ENCODE peak calls at places on chromosomes 7 and 10, in seven cellular contexts. One of them, this sample, is unnamed.

GRCh38 chr7:29193316-29194205 is 1.0 kb upstream of the CHN2 start:
- DNase-seq in neuronal stem cell: peak
- DNase-seq in breast epithelium: no peak
- DNase-seq in CD8-positive, alpha-beta T cell: no peak
- DNase-seq in CD4-positive, CD25-positive, alpha-beta regulatory T cell: no peak
- DNase-seq in colonic mucosa: peak
- DNase-seq in iPS DF 6.9: no peak
- DNase-seq in this sample: peak

GRCh38 chr10:112160834-112161233 is 22.7 kb downstream of the GPAM start:
- DNase-seq in neuronal stem cell: no peak
- DNase-seq in breast epithelium: no peak
- DNase-seq in CD8-positive, alpha-beta T cell: no peak
- DNase-seq in CD4-positive, CD25-positive, alpha-beta regulatory T cell: no peak
- DNase-seq in colonic mucosa: no peak
- DNase-seq in iPS DF 6.9: no peak
- DNase-seq in this sample: no peak

GRCh38 chr10:7397636-7398035 is 13.2 kb downstream of the SFMBT2 start:
- DNase-seq in neuronal stem cell: no peak
- DNase-seq in breast epithelium: no peak
- DNase-seq in CD8-positive, alpha-beta T cell: no peak
- DNase-seq in CD4-positive, CD25-positive, alpha-beta regulatory T cell: no peak
- DNase-seq in colonic mucosa: no peak
- DNase-seq in iPS DF 6.9: no peak
- DNase-seq in this sample: no peak

GRCh38 chr10:102211615-102212299 is 14.3 kb upstream of the ELOVL3 start:
- DNase-seq in neuronal stem cell: no peak
- DNase-seq in breast epithelium: no peak
- DNase-seq in CD8-positive, alpha-beta T cell: no peak
- DNase-seq in CD4-positive, CD25-positive, alpha-beta regulatory T cell: no peak
- DNase-seq in colonic mucosa: no peak
- DNase-seq in iPS DF 6.9: no peak
- DNase-seq in this sample: no peak

GRCh38 chr7:95718556-95719410 is 53.6 kb upstream of the DYNC1I1 start:
- DNase-seq in neuronal stem cell: no peak
- DNase-seq in breast epithelium: no peak
- DNase-seq in CD8-positive, alpha-beta T cell: no peak
- DNase-seq in CD4-positive, CD25-positive, alpha-beta regulatory T cell: no peak
- DNase-seq in colonic mucosa: no peak
- DNase-seq in iPS DF 6.9: no peak
- DNase-seq in this sample: no peak

GRCh38 chr7:112421666-112422486 is 28.4 kb upstream of the IFRD1 start:
- DNase-seq in neuronal stem cell: no peak
- DNase-seq in breast epithelium: no peak
- DNase-seq in CD8-positive, alpha-beta T cell: no peak
- DNase-seq in CD4-positive, CD25-positive, alpha-beta regulatory T cell: peak
- DNase-seq in colonic mucosa: no peak
- DNase-seq in iPS DF 6.9: no peak
- DNase-seq in this sample: no peak

GRCh38 chr10:72316748-72317435 is 37.8 kb downstream of the DNAJB12 start:
- DNase-seq in neuronal stem cell: no peak
- DNase-seq in breast epithelium: no peak
- DNase-seq in CD8-positive, alpha-beta T cell: no peak
- DNase-seq in CD4-positive, CD25-positive, alpha-beta regulatory T cell: peak
- DNase-seq in colonic mucosa: peak
- DNase-seq in iPS DF 6.9: no peak
- DNase-seq in this sample: peak

GRCh38 chr10:71271626-71272025 is 47.4 kb upstream of the SLC29A3 start:
- DNase-seq in neuronal stem cell: no peak
- DNase-seq in breast epithelium: no peak
- DNase-seq in CD8-positive, alpha-beta T cell: no peak
- DNase-seq in CD4-positive, CD25-positive, alpha-beta regulatory T cell: no peak
- DNase-seq in colonic mucosa: no peak
- DNase-seq in iPS DF 6.9: no peak
- DNase-seq in this sample: no peak

GRCh38 chr7:43872401-43873165 is 3.3 kb upstream of the MRPS24 start:
- DNase-seq in neuronal stem cell: no peak
- DNase-seq in breast epithelium: peak
- DNase-seq in CD8-positive, alpha-beta T cell: no peak
- DNase-seq in CD4-positive, CD25-positive, alpha-beta regulatory T cell: no peak
- DNase-seq in colonic mucosa: peak
- DNase-seq in iPS DF 6.9: no peak
- DNase-seq in this sample: peak

GRCh38 chr7:129785457-129786178 is 167.1 kb downstream of the UBE2H start:
- DNase-seq in neuronal stem cell: peak
- DNase-seq in breast epithelium: no peak
- DNase-seq in CD8-positive, alpha-beta T cell: no peak
- DNase-seq in CD4-positive, CD25-positive, alpha-beta regulatory T cell: peak
- DNase-seq in colonic mucosa: no peak
- DNase-seq in iPS DF 6.9: no peak
- DNase-seq in this sample: no peak

GRCh38 chr7:149238051-149238450 is 1.4 kb upstream of the ZNF212 start:
- DNase-seq in neuronal stem cell: no peak
- DNase-seq in breast epithelium: no peak
- DNase-seq in CD8-positive, alpha-beta T cell: no peak
- DNase-seq in CD4-positive, CD25-positive, alpha-beta regulatory T cell: no peak
- DNase-seq in colonic mucosa: no peak
- DNase-seq in iPS DF 6.9: no peak
- DNase-seq in this sample: no peak

GRCh38 chr7:82291931-82292330 is 151.6 kb downstream of the CACNA2D1 start:
- DNase-seq in neuronal stem cell: no peak
- DNase-seq in breast epithelium: no peak
- DNase-seq in CD8-positive, alpha-beta T cell: no peak
- DNase-seq in CD4-positive, CD25-positive, alpha-beta regulatory T cell: no peak
- DNase-seq in colonic mucosa: no peak
- DNase-seq in iPS DF 6.9: no peak
- DNase-seq in this sample: no peak

GRCh38 chr10:2745666-2746065 is 321.7 kb upstream of the PFKP start:
- DNase-seq in neuronal stem cell: no peak
- DNase-seq in breast epithelium: no peak
- DNase-seq in CD8-positive, alpha-beta T cell: no peak
- DNase-seq in CD4-positive, CD25-positive, alpha-beta regulatory T cell: no peak
- DNase-seq in colonic mucosa: no peak
- DNase-seq in iPS DF 6.9: no peak
- DNase-seq in this sample: no peak

GRCh38 chr7:129295015-129295423 is 70.2 kb downstream of the AHCYL2 start:
- DNase-seq in neuronal stem cell: no peak
- DNase-seq in breast epithelium: no peak
- DNase-seq in CD8-positive, alpha-beta T cell: no peak
- DNase-seq in CD4-positive, CD25-positive, alpha-beta regulatory T cell: no peak
- DNase-seq in colonic mucosa: no peak
- DNase-seq in iPS DF 6.9: no peak
- DNase-seq in this sample: peak

DNA sequence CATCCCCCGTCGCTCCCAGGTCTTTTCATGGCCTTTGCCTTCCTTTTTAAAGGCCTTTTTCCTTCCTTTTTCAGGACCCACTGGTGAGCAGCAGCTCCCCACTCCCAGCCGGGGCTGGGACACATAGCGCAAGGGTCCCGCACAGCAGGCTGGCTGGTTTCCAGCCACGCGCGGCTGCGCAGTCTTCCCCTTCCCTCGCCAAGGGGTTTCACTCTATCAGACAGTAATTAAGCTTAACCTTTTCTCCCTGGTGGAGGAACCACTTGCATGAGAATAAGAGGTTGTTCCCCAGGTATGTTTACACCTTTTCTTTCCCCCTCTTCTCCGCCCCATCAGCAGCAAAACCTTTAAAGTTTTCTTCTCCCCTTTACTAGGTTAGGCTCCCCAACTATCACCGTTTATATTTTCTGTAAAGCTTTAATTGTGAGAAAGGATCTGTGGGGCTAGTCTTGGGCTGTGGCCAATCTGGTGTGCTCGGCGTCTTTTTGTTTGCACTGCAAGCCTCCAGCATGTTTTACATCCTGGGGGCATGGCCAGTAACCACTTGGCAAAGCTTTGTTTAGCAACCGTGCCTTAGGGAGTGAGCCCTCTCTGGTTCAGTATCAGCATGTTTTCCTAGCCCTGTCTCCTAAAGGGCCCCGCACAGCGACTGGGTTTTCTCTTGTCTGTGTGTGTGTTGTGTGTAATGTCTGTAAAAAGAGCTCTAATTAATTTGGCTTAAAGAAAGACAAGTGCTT is 219.6 kb downstream of the PHF14 start:
- DNase-seq in neuronal stem cell: no peak
- DNase-seq in breast epithelium: no peak
- DNase-seq in CD8-positive, alpha-beta T cell: no peak
- DNase-seq in CD4-positive, CD25-positive, alpha-beta regulatory T cell: no peak
- DNase-seq in colonic mucosa: no peak
- DNase-seq in iPS DF 6.9: peak
- DNase-seq in this sample: peak
- H3K27ac ChIP-seq in neuronal stem cell: no peak
- H3K27ac ChIP-seq in breast epithelium: no peak
- H3K27ac ChIP-seq in CD8-positive, alpha-beta T cell: no peak
- H3K27ac ChIP-seq in CD4-positive, CD25-positive, alpha-beta regulatory T cell: no peak
- H3K27ac ChIP-seq in colonic mucosa: no peak
- H3K27ac ChIP-seq in iPS DF 6.9: no peak
- H3K27ac ChIP-seq in this sample: peak

DNA sequence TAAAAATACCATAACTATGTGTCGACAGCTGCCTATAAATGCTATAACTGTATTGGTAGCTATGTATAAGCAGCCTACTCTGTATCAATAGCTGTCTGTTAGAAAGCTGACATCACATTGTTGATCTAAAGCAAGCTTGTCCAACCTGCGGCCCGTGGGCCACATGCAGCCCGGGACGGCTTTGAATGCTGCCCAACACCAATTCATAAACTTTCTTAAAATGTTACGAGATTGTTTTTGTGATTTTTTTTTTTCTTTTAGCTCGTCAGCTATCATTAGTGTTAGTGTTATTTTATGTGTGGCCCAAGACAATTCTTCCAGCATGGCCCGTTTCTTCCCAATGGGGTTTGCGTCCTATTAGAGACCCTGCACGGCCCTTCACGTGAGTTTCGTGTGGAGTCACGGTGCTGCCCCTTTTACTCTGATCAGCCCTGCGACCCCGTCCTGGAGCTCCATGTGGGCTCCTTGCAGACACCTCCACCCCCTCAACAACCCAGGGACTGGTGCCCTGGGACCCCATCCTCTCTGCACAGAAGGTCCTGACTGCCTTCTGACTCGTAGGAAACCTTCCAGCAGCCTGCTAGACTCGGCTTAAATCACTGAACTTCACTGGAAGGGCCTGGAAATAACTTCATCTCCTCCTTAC is 4.5 kb upstream of the PRKAR1B start:
- DNase-seq in neuronal stem cell: no peak
- DNase-seq in breast epithelium: no peak
- DNase-seq in CD8-positive, alpha-beta T cell: no peak
- DNase-seq in CD4-positive, CD25-positive, alpha-beta regulatory T cell: no peak
- DNase-seq in colonic mucosa: no peak
- DNase-seq in iPS DF 6.9: no peak
- DNase-seq in this sample: no peak
- H3K27ac ChIP-seq in neuronal stem cell: no peak
- H3K27ac ChIP-seq in breast epithelium: no peak
- H3K27ac ChIP-seq in CD8-positive, alpha-beta T cell: no peak
- H3K27ac ChIP-seq in CD4-positive, CD25-positive, alpha-beta regulatory T cell: no peak
- H3K27ac ChIP-seq in colonic mucosa: peak
- H3K27ac ChIP-seq in iPS DF 6.9: no peak
- H3K27ac ChIP-seq in this sample: peak

DNA sequence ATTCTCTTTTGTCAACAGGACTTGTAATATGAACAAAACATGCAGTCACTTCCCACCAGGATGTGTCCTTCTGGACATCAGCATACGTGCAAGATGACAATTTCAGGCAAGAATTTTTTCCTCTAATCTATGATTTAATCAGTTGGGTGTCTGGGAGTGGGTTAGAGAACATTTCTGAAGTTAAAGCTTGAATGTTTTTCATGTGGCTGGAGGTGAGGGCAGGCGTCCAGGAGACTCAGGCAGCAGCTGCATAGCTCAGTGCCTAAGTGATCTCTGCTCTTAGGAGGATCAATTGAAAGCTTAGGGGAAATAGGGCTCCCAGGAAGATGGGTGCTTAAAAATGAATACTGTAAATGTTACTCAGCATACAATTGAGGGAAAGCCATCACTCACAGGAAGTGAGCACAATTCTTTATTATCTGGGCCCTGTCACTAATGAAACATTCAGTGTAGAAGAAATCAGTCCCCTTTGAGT is 457.6 kb upstream of the KLF6 start:
- DNase-seq in neuronal stem cell: no peak
- DNase-seq in breast epithelium: no peak
- DNase-seq in CD8-positive, alpha-beta T cell: no peak
- DNase-seq in CD4-positive, CD25-positive, alpha-beta regulatory T cell: no peak
- DNase-seq in colonic mucosa: no peak
- DNase-seq in iPS DF 6.9: no peak
- DNase-seq in this sample: no peak
- H3K27ac ChIP-seq in neuronal stem cell: peak
- H3K27ac ChIP-seq in breast epithelium: peak
- H3K27ac ChIP-seq in CD8-positive, alpha-beta T cell: no peak
- H3K27ac ChIP-seq in CD4-positive, CD25-positive, alpha-beta regulatory T cell: no peak
- H3K27ac ChIP-seq in colonic mucosa: peak
- H3K27ac ChIP-seq in iPS DF 6.9: no peak
- H3K27ac ChIP-seq in this sample: peak

GRCh38 chr10:103756277-103756869 is 99.0 kb downstream of the SH3PXD2A start:
- DNase-seq in neuronal stem cell: no peak
- DNase-seq in breast epithelium: no peak
- DNase-seq in CD8-positive, alpha-beta T cell: no peak
- DNase-seq in CD4-positive, CD25-positive, alpha-beta regulatory T cell: no peak
- DNase-seq in colonic mucosa: no peak
- DNase-seq in iPS DF 6.9: no peak
- DNase-seq in this sample: no peak

GRCh38 chr10:103761075-103761920 is 94.1 kb downstream of the SH3PXD2A start:
- DNase-seq in neuronal stem cell: no peak
- DNase-seq in breast epithelium: no peak
- DNase-seq in CD8-positive, alpha-beta T cell: no peak
- DNase-seq in CD4-positive, CD25-positive, alpha-beta regulatory T cell: no peak
- DNase-seq in colonic mucosa: no peak
- DNase-seq in iPS DF 6.9: no peak
- DNase-seq in this sample: no peak

GRCh38 chr10:103758294-103758681 is 97.1 kb downstream of the SH3PXD2A start:
- DNase-seq in neuronal stem cell: no peak
- DNase-seq in breast epithelium: no peak
- DNase-seq in CD8-positive, alpha-beta T cell: no peak
- DNase-seq in CD4-positive, CD25-positive, alpha-beta regulatory T cell: no peak
- DNase-seq in colonic mucosa: no peak
- DNase-seq in iPS DF 6.9: no peak
- DNase-seq in this sample: no peak

GRCh38 chr10:103759100-103759781 is 96.1 kb downstream of the SH3PXD2A start:
- DNase-seq in neuronal stem cell: no peak
- DNase-seq in breast epithelium: no peak
- DNase-seq in CD8-positive, alpha-beta T cell: no peak
- DNase-seq in CD4-positive, CD25-positive, alpha-beta regulatory T cell: peak
- DNase-seq in colonic mucosa: peak
- DNase-seq in iPS DF 6.9: no peak
- DNase-seq in this sample: peak

DNA sequence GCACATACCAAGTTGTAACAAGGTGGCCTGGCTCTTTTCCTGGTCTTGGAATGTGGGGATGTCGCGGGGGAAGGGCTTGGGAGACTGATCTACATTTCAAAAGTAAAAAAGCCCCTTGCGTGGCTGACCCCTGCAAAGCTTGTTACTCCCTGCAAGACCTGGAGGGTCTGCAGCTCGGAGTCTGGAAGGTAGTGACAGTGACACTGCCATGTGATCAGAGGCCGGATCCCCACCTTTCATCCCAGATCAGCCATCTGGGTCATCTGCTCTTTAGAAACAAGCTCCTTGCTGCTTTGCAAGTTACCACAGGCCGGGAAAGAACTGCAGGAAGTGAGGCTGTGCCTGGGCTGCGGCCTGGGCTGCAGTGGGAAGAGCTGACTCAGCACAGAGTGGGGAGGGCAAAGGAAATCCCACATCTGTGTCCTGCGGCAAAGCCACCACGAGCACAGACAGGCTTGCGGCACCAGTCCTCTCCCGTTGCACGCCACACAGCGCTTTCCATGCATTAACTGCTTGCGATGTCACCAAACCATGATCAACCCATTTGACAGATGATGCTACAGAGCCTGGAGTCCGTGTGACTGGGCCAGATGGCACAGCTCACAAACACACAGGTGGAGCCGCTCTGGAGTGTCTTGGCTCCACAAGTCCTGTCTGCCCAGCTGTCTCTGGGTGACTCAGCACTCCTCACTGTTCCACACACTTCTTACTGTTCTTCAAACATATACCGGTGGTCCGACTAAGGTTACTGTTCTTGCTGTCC is 97.7 kb downstream of the SH3PXD2A start:
- DNase-seq in neuronal stem cell: no peak
- DNase-seq in breast epithelium: peak
- DNase-seq in CD8-positive, alpha-beta T cell: no peak
- DNase-seq in CD4-positive, CD25-positive, alpha-beta regulatory T cell: peak
- DNase-seq in colonic mucosa: peak
- DNase-seq in iPS DF 6.9: no peak
- DNase-seq in this sample: peak
- H3K27ac ChIP-seq in neuronal stem cell: no peak
- H3K27ac ChIP-seq in breast epithelium: peak
- H3K27ac ChIP-seq in CD8-positive, alpha-beta T cell: no peak
- H3K27ac ChIP-seq in CD4-positive, CD25-positive, alpha-beta regulatory T cell: peak
- H3K27ac ChIP-seq in colonic mucosa: peak
- H3K27ac ChIP-seq in iPS DF 6.9: no peak
- H3K27ac ChIP-seq in this sample: peak